ENCODE peak calls at places on chromosomes 1 and 21, in eight cellular contexts. M, P, G, C, V, O, E and K are unnamed samples.

GRCh38 chr1:231990388-231990787 is 363.8 kb downstream of the DISC1 start:
- DNase-seq in M (peak; percentile 14), P (no peak), G (no peak), C (no peak), V (no peak), O (no peak), E (no peak), K (no peak)

GRCh38 chr1:33921281-33921680 is 57.4 kb downstream of the HMGB4 start:
- DNase-seq in M (no peak), P (no peak), G (no peak), C (no peak), V (no peak), O (no peak), E (no peak), K (no peak)

GRCh38 chr21:36839123-36839522 is 127.3 kb downstream of the HLCS start:
- DNase-seq in M (no peak), P (no peak), G (no peak), C (no peak), V (no peak), O (no peak), E (no peak), K (no peak)

GRCh38 chr1:41366428-41367101 is 5.3 kb downstream of the FOXO6 start:
- DNase-seq in M (no peak), P (no peak), G (peak; percentile 63), C (no peak), V (no peak), O (no peak), E (no peak), K (no peak)

GRCh38 chr1:201937624-201938212 is 8.6 kb downstream of the LMOD1 start:
- DNase-seq in M (no peak), P (no peak), G (no peak), C (no peak), V (no peak), O (no peak), E (no peak), K (no peak)

GRCh38 chr1:230236951-230237350 is 169.9 kb downstream of the GALNT2 start:
- DNase-seq in M (no peak), P (no peak), G (no peak), C (no peak), V (no peak), O (no peak), E (no peak), K (no peak)

GRCh38 chr1:231776006-231776707 is 149.6 kb downstream of the DISC1 start:
- DNase-seq in M (no peak), P (no peak), G (no peak), C (no peak), V (no peak), O (no peak), E (no peak), K (no peak)

GRCh38 chr1:94702440-94702810 is 117.7 kb upstream of the SLC44A3 start:
- DNase-seq in M (peak; percentile 77), P (no peak), G (peak; percentile 85), C (no peak), V (peak; percentile 92), O (no peak), E (no peak), K (peak; percentile 82)

GRCh38 chr1:119294728-119295127 is 73.9 kb upstream of the HAO2 start:
- DNase-seq in M (no peak), P (no peak), G (no peak), C (no peak), V (no peak), O (no peak), E (no peak), K (no peak)

GRCh38 chr1:177864530-177865305 is 105.1 kb downstream of the SEC16B start:
- DNase-seq in M (peak; percentile 35), P (no peak), G (no peak), C (no peak), V (peak; percentile 57), O (no peak), E (no peak), K (no peak)

GRCh38 chr1:218878369-218878768 is 295.3 kb upstream of the LYPLAL1 start:
- DNase-seq in M (no peak), P (no peak), G (no peak), C (no peak), V (no peak), O (no peak), E (no peak), K (no peak)

GRCh38 chr1:210264521-210265380 is 32.2 kb downstream of the SERTAD4 start:
- DNase-seq in M (no peak), P (no peak), G (no peak), C (peak; percentile 18), V (no peak), O (no peak), E (no peak), K (no peak)

GRCh38 chr1:1274931-1275431 is 1.3 kb upstream of the UBE2J2 start:
- DNase-seq in M (no peak), P (no peak), G (no peak), C (no peak), V (no peak), O (no peak), E (peak; percentile 64), K (no peak)

GRCh38 chr1:165279831-165280351 is 76.6 kb downstream of the LMX1A start:
- DNase-seq in M (no peak), P (no peak), G (no peak), C (no peak), V (no peak), O (no peak), E (no peak), K (no peak)

GRCh38 chr1:64173300-64173940 is 30.0 kb upstream of the UBE2U start:
- DNase-seq in M (no peak), P (no peak), G (peak; percentile 34), C (no peak), V (no peak), O (no peak), E (no peak), K (no peak)

GRCh38 chr1:192133350-192133950 is 24.8 kb upstream of the RGS18 start:
- DNase-seq in M (no peak), P (no peak), G (no peak), C (no peak), V (no peak), O (no peak), E (no peak), K (no peak)

GRCh38 chr1:44775930-44776748 is 799 bp downstream of the RPS8 start:
- DNase-seq in M (no peak), P (peak; percentile 42), G (no peak), C (no peak), V (no peak), O (no peak), E (peak; percentile 79), K (no peak)

DNA sequence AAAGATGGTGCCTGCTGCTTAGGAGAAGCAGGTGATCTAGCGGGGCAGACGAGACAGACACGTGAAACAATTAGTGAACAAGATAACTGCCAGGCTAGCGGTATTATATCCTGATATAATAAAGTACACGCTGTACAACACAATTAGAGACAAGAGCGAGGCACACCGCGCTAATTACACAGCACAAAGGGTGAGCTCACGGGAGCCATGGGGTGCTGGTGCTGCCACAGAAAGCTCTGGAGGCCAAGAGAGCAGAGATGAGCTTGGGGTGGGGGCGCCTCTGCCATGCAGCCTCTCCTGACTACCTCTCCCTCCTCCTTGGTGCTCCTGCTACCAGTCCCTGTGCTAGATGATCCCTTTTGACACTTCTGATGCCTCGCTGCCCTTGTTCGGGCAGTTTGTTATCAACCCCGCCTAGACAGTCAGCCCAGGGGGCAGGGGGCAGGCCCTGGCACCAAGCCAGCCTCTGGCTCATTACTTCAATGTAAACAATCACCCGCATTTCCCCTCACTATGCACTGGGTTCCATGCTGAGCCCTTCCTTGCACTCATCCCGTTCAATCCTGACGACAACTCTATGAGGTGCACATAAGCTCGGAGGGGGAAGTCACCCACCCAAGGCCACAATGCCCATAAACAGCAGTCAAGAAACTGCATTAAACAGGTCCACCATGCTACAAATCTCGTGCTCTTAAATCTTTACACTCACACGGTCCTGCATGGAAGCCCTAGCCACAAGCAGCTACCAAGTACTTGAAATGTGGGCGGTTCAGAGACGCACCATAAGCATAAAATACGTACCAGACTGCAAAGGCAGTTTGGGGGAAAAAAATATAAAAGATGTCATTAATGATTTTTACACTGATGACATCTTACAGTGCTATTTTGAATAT is 103.0 kb downstream of the SSBP3 start:
- DNase-seq in M (no peak), P (no peak), G (no peak), C (no peak), V (no peak), O (no peak), E (no peak), K (no peak)
- TF ChIP-seq EP300 in M (no peak), P (no peak), G (no peak), C (no peak), V (no peak), O (no peak), E (no peak), K (no peak)

DNA sequence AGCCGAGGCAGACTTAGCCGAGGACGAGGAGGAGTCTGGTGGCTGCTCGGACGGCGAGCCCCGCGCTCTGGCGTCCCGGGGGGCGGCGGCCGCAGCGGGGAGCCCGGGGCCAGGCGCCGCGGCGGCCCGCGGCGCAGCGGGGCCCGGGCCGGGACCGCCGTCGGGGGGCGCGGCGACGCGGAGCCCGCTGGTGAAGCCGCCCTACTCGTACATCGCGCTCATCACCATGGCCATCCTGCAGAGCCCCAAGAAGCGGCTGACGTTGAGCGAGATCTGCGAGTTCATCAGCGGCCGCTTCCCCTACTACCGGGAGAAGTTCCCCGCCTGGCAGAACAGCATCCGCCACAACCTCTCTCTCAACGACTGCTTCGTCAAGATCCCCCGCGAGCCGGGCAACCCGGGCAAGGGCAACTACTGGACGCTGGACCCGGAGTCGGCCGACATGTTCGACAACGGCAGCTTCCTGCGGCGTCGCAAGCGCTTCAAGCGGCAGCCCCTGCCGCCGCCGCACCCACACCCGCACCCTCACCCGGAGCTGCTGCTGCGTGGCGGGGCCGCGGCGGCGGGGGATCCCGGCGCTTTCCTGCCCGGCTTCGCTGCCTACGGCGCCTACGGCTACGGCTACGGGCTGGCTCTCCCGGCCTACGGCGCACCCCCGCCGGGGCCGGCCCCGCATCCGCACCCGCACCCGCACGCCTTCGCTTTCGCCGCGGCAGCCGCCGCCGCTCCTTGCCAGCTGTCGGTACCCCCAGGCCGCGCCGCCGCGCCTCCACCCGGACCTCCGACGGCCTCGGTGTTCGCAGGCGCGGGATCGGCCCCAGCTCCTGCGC is 692 bp downstream of the FOXD2 start:
- DNase-seq in M (no peak), P (peak; percentile 41), G (no peak), C (no peak), V (no peak), O (no peak), E (no peak), K (no peak)
- H3K4me3 ChIP-seq in M (peak overlapping the region; percentile 58), P (peak overlapping the region; percentile 61), G (peak overlapping the region; percentile 65), C (peak overlapping the region; percentile 96), V (peak overlapping the region; percentile 78), O (peak overlapping the region; percentile 70), E (peak overlapping the region; percentile 63), K (peak overlapping the region; percentile 57)

DNA sequence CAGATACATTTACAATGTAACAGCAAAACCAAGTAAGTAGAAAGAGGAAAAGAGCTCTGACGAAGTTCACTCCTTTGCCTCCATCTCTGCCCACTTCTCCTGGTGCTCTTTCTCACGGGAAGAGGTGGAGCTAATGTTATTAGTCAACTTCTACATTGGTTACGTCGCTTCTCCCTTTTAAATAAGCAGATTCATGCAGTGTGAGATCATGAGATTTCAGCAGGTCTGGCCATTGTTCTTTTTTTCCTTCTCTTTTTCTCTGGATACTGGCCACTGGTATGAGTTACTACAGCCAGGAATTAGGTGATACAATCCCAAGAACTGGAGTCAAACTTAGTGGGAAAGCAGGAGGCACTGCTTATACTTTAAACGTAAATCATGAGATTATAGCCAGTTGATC is 207.1 kb downstream of the AKT3 start:
- DNase-seq in M (no peak), P (no peak), G (no peak), C (no peak), V (no peak), O (no peak), E (no peak), K (no peak)
- TF ChIP-seq EP300 in M (no peak), P (no peak), G (no peak), C (no peak), V (no peak), O (no peak), E (no peak), K (no peak)

GRCh38 chr1:200035397-200035955 is 8.0 kb downstream of the NR5A2 start:
- DNase-seq in M (no peak), P (no peak), G (no peak), C (no peak), V (no peak), O (no peak), E (no peak), K (no peak)
- H3K4me3 ChIP-seq in M (peak overlapping the region; percentile 2), P (peak overlapping the region; percentile 18), G (no peak overlapping the region), C (no peak overlapping the region), V (peak overlapping the region; percentile 32), O (no peak overlapping the region), E (peak overlapping the region; percentile 36), K (no peak overlapping the region)